ENCODE peak calls at places on chromosome 7, in seven cellular contexts. Y is activated T-cell treated with anti-CD3 and anti-CD28 coated beads for 24 hours, A is DMS153, N is iris pigment epithelial cell, O is foreskin fibroblast, Q is AG08396, R is A549. F is an unnamed sample.

GRCh38 chr7:2278026-2278425 is 36.0 kb downstream of the NUDT1 start:
- DNase-seq in A (no peak), Q (peak; percentile 2), O (no peak), N (no peak), Y (no peak), R (no peak), F (no peak)

GRCh38 chr7:132764762-132765161 is 188.5 kb upstream of the PLXNA4 start:
- DNase-seq in A (no peak), N (no peak), R (no peak), O (no peak), Q (no peak), Y (no peak), F (no peak)

GRCh38 chr7:42068554-42069280 is 168.3 kb downstream of the GLI3 start:
- DNase-seq in A (no peak), Y (no peak), Q (no peak), O (no peak), R (no peak), N (no peak), F (no peak)

GRCh38 chr7:38382627-38383026 is 109.2 kb upstream of the TARP start:
- DNase-seq in O (no peak), N (peak; percentile 52), R (no peak), Y (no peak), Q (no peak), A (no peak), F (no peak)

GRCh38 chr7:129144095-129144833 is at the start of gene TSPAN33:
- DNase-seq in N (peak; percentile 70), Q (peak; percentile 96), A (no peak), O (peak; percentile 48), R (peak; percentile 98), Y (peak; percentile 62), F (peak; percentile 67)

GRCh38 chr7:142025896-142026295 is 30.2 kb downstream of the MGAM start:
- DNase-seq in O (no peak), Q (no peak), R (no peak), N (peak; percentile 44), A (no peak), Y (no peak), F (no peak)

GRCh38 chr7:139541600-139542307 is 18.3 kb downstream of the CLEC2L start:
- DNase-seq in Y (no peak), R (no peak), A (no peak), N (no peak), O (no peak), Q (no peak), F (no peak)

GRCh38 chr7:150999497-151000225 is 8.8 kb downstream of the NOS3 start:
- DNase-seq in R (no peak), A (no peak), O (no peak), Y (no peak), Q (no peak), N (no peak), F (no peak)

GRCh38 chr7:87369216-87369615 is 23.8 kb downstream of the CROT start:
- DNase-seq in Y (no peak), Q (no peak), O (no peak), A (no peak), R (no peak), N (no peak), F (peak; percentile 33)

GRCh38 chr7:110375068-110375467 is 715.9 kb upstream of the LRRN3 start:
- DNase-seq in A (no peak), Q (no peak), R (no peak), N (no peak), Y (no peak), O (no peak), F (no peak)

GRCh38 chr7:106486331-106486730 is 174.6 kb downstream of the CCDC71L start:
- DNase-seq in Q (peak; percentile 24), R (no peak), Y (no peak), A (no peak), N (peak; percentile 80), O (peak; percentile 70), F (no peak)

GRCh38 chr7:137283147-137283546 is 60.4 kb downstream of the PTN start:
- DNase-seq in Y (no peak), N (no peak), Q (no peak), A (no peak), R (no peak), O (no peak), F (no peak)

GRCh38 chr7:55484241-55484640 is 88.1 kb downstream of the VOPP1 start:
- DNase-seq in A (no peak), Y (no peak), R (no peak), O (no peak), Q (no peak), N (no peak), F (no peak)

GRCh38 chr7:80533287-80533686 is 21.4 kb upstream of the GNAT3 start:
- DNase-seq in N (peak; percentile 64), Y (no peak), O (peak; percentile 43), Q (no peak), R (no peak), A (no peak), F (no peak)

GRCh38 chr7:88635149-88635548 is 124.4 kb upstream of the ZNF804B start:
- DNase-seq in Y (no peak), O (no peak), A (no peak), Q (no peak), R (no peak), N (no peak), F (no peak)

GRCh38 chr7:111025013-111025412 is 65.9 kb upstream of the LRRN3 start:
- DNase-seq in Q (no peak), A (no peak), Y (peak; percentile 34), O (no peak), R (no peak), N (no peak), F (peak; percentile 59)

GRCh38 chr7:158373761-158374545 is 213.7 kb downstream of the PTPRN2 start:
- DNase-seq in A (no peak), Q (no peak), N (no peak), Y (no peak), R (no peak), O (no peak), F (no peak)

GRCh38 chr7:6379881-6380280 is 67.9 kb downstream of the DAGLB start:
- DNase-seq in O (no peak), Q (no peak), N (no peak), Y (no peak), A (no peak), R (no peak), F (no peak)

GRCh38 chr7:158252837-158253669 is 334.6 kb downstream of the PTPRN2 start:
- DNase-seq in A (no peak), O (no peak), Q (no peak), R (no peak), Y (no peak), N (no peak), F (no peak)

GRCh38 chr7:149859369-149859768 is 14.4 kb upstream of the ATP6V0E2 start:
- DNase-seq in A (no peak), O (no peak), N (no peak), R (no peak), Y (no peak), Q (no peak), F (no peak)

F was measured in activated T-helper 1 cell treated with anti-CD3 and anti-CD28 coated beads, Interleukin-12 subunit alpha, Interleukin-12 subunit beta, Interleukin-2, Interleukin-4 antibody, amounts not matched to agents 30 ng/mL and 10 ng/mL and 1 ng/mL, durations not matched to agents 14 hours and 24 hours and 36 hours.